ENCODE peak calls at places on chromosomes 12 and 14, in five cellular contexts. I is KBM-7, U is B cell, T is astrocyte of the cerebellum, L is NCI-H1092 treated with DMSO at 0.1 percent for 48 hours. E is an unnamed sample.

GRCh38 chr14:41615011-41615595 is 8.4 kb downstream of the LRFN5 start:
- DNase-seq in T (no peak), L (no peak), I (no peak), U (no peak), E (no peak)

GRCh38 chr14:64718762-64719161 is 14.5 kb downstream of the PLEKHG3 start:
- DNase-seq in I (no peak), L (no peak), U (no peak), T (no peak), E (no peak)

GRCh38 chr12:11840350-11840749 is 190.9 kb downstream of the ETV6 start:
- DNase-seq in I (peak; percentile 69), U (no peak), L (peak; percentile 79), T (no peak), E (no peak)

GRCh38 chr14:61485670-61486069 is 164.3 kb downstream of the PRKCH start:
- DNase-seq in U (no peak), I (no peak), L (no peak), T (no peak), E (no peak)

GRCh38 chr14:104680806-104681688 is 8.4 kb upstream of the INF2 start:
- DNase-seq in I (peak; percentile 67), U (peak; percentile 81), L (no peak), T (no peak), E (peak; percentile 64)

GRCh38 chr14:26395726-26396125 is 202.1 kb downstream of the NOVA1 start:
- DNase-seq in I (no peak), T (no peak), U (no peak), L (no peak), E (no peak)

GRCh38 chr12:1936406-1937320 is 18.2 kb upstream of the CACNA2D4 start:
- DNase-seq in U (no peak), L (peak; percentile 93), T (peak; percentile 40), I (peak; percentile 14), E (peak; percentile 31)

GRCh38 chr14:63492391-63492790 is 50.8 kb downstream of the PPP2R5E start:
- DNase-seq in I (no peak), L (no peak), U (no peak), T (no peak), E (no peak)

GRCh38 chr14:75141062-75141461 is 14.2 kb upstream of the NEK9 start:
- DNase-seq in I (no peak), U (no peak), T (no peak), L (no peak), E (no peak)

GRCh38 chr14:21019377-21019776 is 5.5 kb downstream of the NDRG2 start:
- DNase-seq in U (no peak), L (no peak), I (no peak), T (no peak), E (no peak)

GRCh38 chr12:89542912-89543592 is 17.2 kb upstream of the POC1B start:
- DNase-seq in U (peak; percentile 54), I (peak; percentile 87), L (peak; percentile 73), T (peak; percentile 83), E (peak; percentile 88)

GRCh38 chr12:109880049-109880931 is at the start of gene GLTP:
- DNase-seq in I (peak; percentile 82), U (peak; percentile 98), L (peak; percentile 78), T (peak; percentile 24), E (peak; percentile 91)

GRCh38 chr12:177336-177979 is 36.5 kb downstream of the SLC6A12 start:
- DNase-seq in U (no peak), I (no peak), L (no peak), T (no peak), E (no peak)

GRCh38 chr12:71645268-71645667 is 18.4 kb downstream of the ZFC3H1 start:
- DNase-seq in I (peak; percentile 55), U (no peak), T (no peak), L (no peak), E (no peak)

GRCh38 chr12:772056-772697 is 19.8 kb downstream of the WNK1 start:
- DNase-seq in T (no peak), I (no peak), L (no peak), U (no peak), E (no peak)

GRCh38 chr12:94889512-94890210 is 113.8 kb downstream of the NDUFA12 start:
- DNase-seq in U (no peak), L (no peak), I (no peak), T (no peak), E (no peak)

GRCh38 chr14:74362361-74362915 is 14.2 kb downstream of the VRTN start:
- DNase-seq in L (peak; percentile 53), T (peak; percentile 32), I (peak; percentile 75), U (peak; percentile 78), E (peak; percentile 84)

GRCh38 chr12:131041968-131042847 is 88.5 kb downstream of the ADGRD1 start:
- DNase-seq in T (no peak), L (no peak), U (no peak), I (no peak), E (no peak)

GRCh38 chr14:32472512-32473472 is 143.7 kb downstream of the AKAP6 start:
- DNase-seq in L (peak; percentile 70), U (no peak), I (no peak), T (peak; percentile 47), E (peak; percentile 12)

GRCh38 chr14:88168498-88169165 is 154.4 kb downstream of the KCNK10 start:
- DNase-seq in I (peak; percentile 47), L (peak; percentile 14), U (peak; percentile 53), T (no peak), E (peak; percentile 68)

GRCh38 chr12:81998761-81999378 is 239.7 kb upstream of the PPFIA2 start:
- DNase-seq in T (peak; percentile 77), I (no peak), U (no peak), L (no peak), E (peak; percentile 11)

GRCh38 chr12:99605-100004 is 33.0 kb downstream of the IQSEC3 start:
- DNase-seq in L (no peak), U (no peak), T (no peak), I (no peak), E (no peak)